ENCODE peak calls at places on chromosome 9, in five cellular contexts. E is heart left ventricle, K is HCT116, A is GM12892, N is right lobe of liver. H is an unnamed sample.

GRCh38 chr9:110947645-110948044 is 90.6 kb downstream of the LPAR1 start:
- DNase-seq in E (no peak), K (no peak), N (no peak), A (no peak), H (no peak)

GRCh38 chr9:106707722-106708121 is 155.2 kb upstream of the ZNF462 start:
- DNase-seq in A (no peak), N (no peak), E (no peak), K (no peak), H (no peak)

GRCh38 chr9:104589611-104590010 is 9.6 kb downstream of the OR13C5 start:
- DNase-seq in A (no peak), N (no peak), K (no peak), E (no peak), H (no peak)

GRCh38 chr9:73575661-73576060 is 424.0 kb downstream of the ANXA1 start:
- DNase-seq in E (no peak), A (no peak), K (no peak), N (no peak), H (no peak)

GRCh38 chr9:86546712-86547111 is 192.5 kb upstream of the TUT7 start:
- DNase-seq in N (no peak), A (no peak), E (no peak), K (no peak), H (no peak)

GRCh38 chr9:16223074-16223871 is 647.2 kb downstream of the BNC2 start:
- DNase-seq in A (no peak), N (no peak), E (no peak), K (no peak), H (no peak)

GRCh38 chr9:128208943-128209695 is 5.9 kb downstream of the DNM1 start:
- DNase-seq in K (no peak), A (no peak), E (no peak), N (no peak), H (no peak)

GRCh38 chr9:35553670-35554543 is 51.2 kb upstream of the TESK1 start:
- DNase-seq in A (no peak), E (peak), N (no peak), K (peak), H (no peak)

GRCh38 chr9:137478613-137479314 is 19.6 kb upstream of the NSMF start:
- DNase-seq in E (no peak), N (peak), K (no peak), A (no peak), H (no peak)

GRCh38 chr9:124708633-124709032 is 62.5 kb downstream of the NR6A1 start:
- DNase-seq in E (no peak), A (no peak), N (no peak), K (no peak), H (no peak)

GRCh38 chr9:126613656-126614055 is at the start of gene LMX1B:
- DNase-seq in K (peak), A (no peak), N (peak), E (peak), H (no peak)

GRCh38 chr9:81030027-81030426 is 659.3 kb downstream of the TLE1 start:
- DNase-seq in E (no peak), K (no peak), A (no peak), N (no peak), H (no peak)

GRCh38 chr9:95605826-95606555 is 89.2 kb upstream of the PTCH1 start:
- DNase-seq in A (no peak), K (no peak), E (no peak), N (no peak), H (no peak)

GRCh38 chr9:137380606-137381005 is 42.4 kb downstream of the EXD3 start:
- DNase-seq in K (no peak), E (peak), N (no peak), A (no peak), H (no peak)

GRCh38 chr9:108580021-108580439 is 275.8 kb downstream of the ACTL7B start:
- DNase-seq in A (no peak), E (no peak), N (no peak), K (peak), H (peak)

DNA sequence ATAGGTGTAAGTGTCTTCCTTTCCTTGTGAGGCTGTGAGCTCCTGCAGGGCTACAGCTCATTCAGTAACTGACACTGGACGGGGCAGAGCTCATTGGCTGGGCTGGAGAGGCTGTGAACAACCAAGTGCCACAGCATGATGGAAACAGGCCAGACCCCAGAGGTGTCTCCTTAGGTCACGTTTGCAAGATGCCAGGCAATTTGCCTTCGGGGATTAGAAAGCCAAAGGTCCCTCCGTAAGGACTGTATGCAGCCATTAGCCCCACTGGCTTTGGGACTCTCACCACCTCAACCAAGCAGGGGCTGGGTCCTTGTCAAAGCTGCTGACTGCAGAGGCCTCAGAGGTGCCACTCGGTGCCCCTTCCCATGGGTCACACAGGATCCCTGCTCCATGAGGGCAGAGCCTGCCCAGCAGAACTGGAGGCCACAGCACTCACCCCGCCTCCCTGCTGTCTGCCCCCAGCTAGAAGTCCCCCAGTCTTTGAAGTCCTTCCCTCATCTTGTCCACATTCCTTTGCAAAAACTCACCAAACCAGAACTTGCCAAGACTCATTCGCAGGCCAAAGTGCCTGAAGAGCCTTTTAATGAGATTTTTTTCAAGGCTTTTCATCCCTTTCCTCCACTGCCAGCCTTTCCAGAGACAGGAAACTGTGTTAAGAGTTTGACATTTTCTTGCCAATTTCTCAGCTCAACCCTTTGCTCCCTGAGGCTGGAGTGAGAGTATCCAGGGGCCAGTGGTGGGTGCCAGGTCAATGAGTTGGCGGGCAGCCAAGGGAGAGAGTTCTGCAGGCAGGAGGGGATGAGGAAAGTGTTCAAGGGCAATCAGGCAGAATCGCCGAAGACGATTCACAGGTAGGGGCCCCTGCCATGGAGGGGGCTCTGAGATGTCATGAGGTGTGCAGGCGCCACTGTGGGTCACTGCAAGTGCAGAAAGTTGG is 39.7 kb upstream of the SLC25A51 start:
- DNase-seq in A (no peak), E (no peak), N (peak), K (peak), H (peak)
- TF ChIP-seq POLR2A in A (no peak), E (no peak), N (no peak), K (no peak), H (no peak)

GRCh38 chr9:134642385-134643181 is 980 bp downstream of the COL5A1 start:
- DNase-seq in N (no peak), K (no peak), A (no peak), E (peak), H (peak)
- TF ChIP-seq POLR2A in N (no peak), K (no peak), A (no peak), E (no peak), H (no peak)

DNA sequence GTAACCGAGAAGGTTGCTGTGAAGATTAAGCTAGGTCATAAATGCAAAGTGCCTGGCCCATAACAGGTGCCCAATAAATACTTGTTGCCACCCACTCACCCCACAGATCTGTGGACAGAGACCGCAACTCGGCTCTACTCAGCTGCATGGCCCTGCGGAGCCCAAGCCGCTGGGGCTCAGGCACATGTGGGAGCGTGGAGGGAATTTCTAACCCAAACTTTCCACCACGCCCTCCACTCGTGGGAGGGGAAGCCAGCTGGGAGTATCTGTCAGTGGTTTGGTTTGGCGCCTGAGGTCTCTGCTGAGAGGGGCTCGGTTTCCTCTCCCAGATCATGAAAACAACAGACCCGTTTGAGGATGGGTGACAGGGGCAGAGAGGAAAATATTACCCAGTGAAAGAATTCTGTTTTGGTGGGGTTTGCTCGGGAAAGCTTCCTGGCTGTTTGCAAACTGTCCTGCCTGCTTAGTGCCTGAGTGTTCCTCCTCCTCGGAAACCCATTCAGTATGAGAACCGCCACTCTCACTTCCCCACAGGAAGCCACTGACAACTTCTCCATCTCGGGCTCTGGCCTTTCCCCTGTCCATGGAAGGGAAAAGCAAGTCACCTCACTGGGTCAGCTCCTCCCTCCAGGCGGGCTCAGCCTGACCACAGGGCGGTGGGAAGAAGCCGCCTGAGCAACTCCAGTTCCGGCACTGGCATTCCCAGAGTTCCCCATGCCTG is 60.1 kb downstream of the RGS3 start:
- DNase-seq in A (peak), N (peak), K (no peak), E (peak), H (no peak)
- TF ChIP-seq POLR2A in A (no peak), N (no peak), K (no peak), E (no peak), H (no peak)

DNA sequence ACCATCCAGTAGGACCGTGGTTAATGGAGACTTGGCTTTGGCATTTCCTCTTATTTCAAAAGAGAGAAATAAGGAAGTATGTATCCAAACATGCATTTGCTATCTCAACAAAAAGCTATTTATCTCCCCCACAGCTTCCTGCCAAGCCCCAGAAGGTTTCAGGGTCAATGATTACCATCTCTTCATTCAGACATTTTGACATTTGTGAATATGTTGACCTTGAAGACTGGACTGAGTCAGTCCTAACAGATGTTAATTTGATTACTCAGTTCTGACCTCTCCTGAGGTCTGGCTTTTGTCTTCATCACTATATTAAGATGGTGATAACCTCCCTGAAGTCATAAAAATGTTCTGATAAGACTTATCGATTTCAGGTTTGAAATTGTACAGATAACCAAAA is 479.4 kb downstream of the AGTPBP1 start:
- DNase-seq in K (no peak), E (no peak), A (no peak), N (no peak), H (no peak)
- TF ChIP-seq POLR2A in K (no peak), E (no peak), A (no peak), N (no peak), H (no peak)

GRCh38 chr9:69019808-69020207 is 5.9 kb upstream of the PRKACG start:
- DNase-seq in K (no peak), A (no peak), E (no peak), N (no peak), H (no peak)
- TF ChIP-seq POLR2A in K (no peak), A (no peak), E (no peak), N (no peak), H (no peak)

GRCh38 chr9:132627594-132627993 is 42.2 kb downstream of the DDX31 start:
- DNase-seq in K (no peak), A (no peak), N (no peak), E (no peak), H (no peak)
- TF ChIP-seq POLR2A in K (no peak), A (no peak), N (no peak), E (no peak), H (no peak)

GRCh38 chr9:3736186-3736585 is 210.4 kb upstream of the RFX3 start:
- DNase-seq in E (no peak), N (no peak), K (no peak), A (no peak), H (no peak)

GRCh38 chr9:3735251-3735650 is 209.4 kb upstream of the RFX3 start:
- DNase-seq in A (no peak), K (no peak), N (no peak), E (no peak), H (no peak)

GRCh38 chr9:3733039-3733408 is 207.2 kb upstream of the RFX3 start:
- DNase-seq in E (no peak), K (no peak), N (no peak), A (no peak), H (no peak)

GRCh38 chr9:3730527-3730926 is 204.7 kb upstream of the RFX3 start:
- DNase-seq in A (no peak), N (no peak), E (no peak), K (no peak), H (no peak)

GRCh38 chr9:3732077-3733038 is 206.6 kb upstream of the RFX3 start:
- DNase-seq in K (peak), E (peak), A (peak), N (no peak), H (no peak)
- TF ChIP-seq POLR2A in K (no peak), E (no peak), A (no peak), N (no peak), H (no peak)

H was measured in upper lobe of left lung.